ENCODE peak calls at places on chromosomes 4 and X, in ten cellular contexts. Z is GM13976, L is choroid plexus epithelial cell, B is suprapubic skin, S is foreskin fibroblast, H is AG04450, T is B cell, E is H9, W is adrenal gland, K is IMR-90. D is an unnamed sample.
A peak's percentile ranks its signal among the peaks of the same experiment; 100 is the strongest.

GRCh38 chr4:7206856-7207567 is 14.7 kb downstream of the SORCS2 start:
- DNase-seq in E (peak; percentile 60), K (peak; percentile 90), B (peak; percentile 78), Z (no peak), W (peak; percentile 83), T (no peak), H (peak; percentile 58), S (peak; percentile 85), L (peak; percentile 88), D (peak; percentile 36)

GRCh38 chr4:99447079-99447478 is 11.9 kb upstream of the ADH7 start:
- DNase-seq in S (no peak), L (peak; percentile 61), T (no peak), K (peak; percentile 43), H (peak; percentile 7), E (no peak), W (no peak), B (no peak), Z (no peak), D (no peak)

GRCh38 chr4:184345573-184345922 is 127.9 kb upstream of the ENPP6 start:
- DNase-seq in E (no peak), T (no peak), S (no peak), H (no peak), W (peak; percentile 91), L (no peak), B (no peak), K (peak; percentile 22), Z (no peak), D (peak; percentile 32)

GRCh38 chrX:153766098-153766817 is 2.2 kb downstream of the PLXNB3 start:
- DNase-seq in W (peak; percentile 71), Z (peak; percentile 37), T (peak; percentile 50), L (peak; percentile 66), H (peak; percentile 33), K (peak; percentile 71), S (peak; percentile 67), E (peak; percentile 36), B (peak; percentile 57), D (no peak)

GRCh38 chr4:2135083-2135482 is 76.0 kb downstream of the NAT8L start:
- DNase-seq in W (no peak), L (peak; percentile 87), Z (no peak), S (peak; percentile 23), K (peak; percentile 49), E (no peak), T (no peak), H (peak; percentile 0), B (no peak), D (no peak)

GRCh38 chr4:128820631-128821119 is 11.2 kb downstream of the JADE1 start:
- DNase-seq in T (no peak), S (no peak), E (no peak), Z (no peak), L (no peak), H (no peak), B (no peak), W (no peak), K (no peak), D (no peak)

GRCh38 chr4:173121044-173121685 is 47.4 kb upstream of the GALNT7 start:
- DNase-seq in K (peak; percentile 25), Z (no peak), E (peak; percentile 57), T (no peak), B (no peak), W (no peak), S (no peak), L (peak; percentile 67), H (no peak), D (peak; percentile 65)

GRCh38 chrX:19592952-19593351 is 77.6 kb upstream of the MAP3K15 start:
- DNase-seq in K (no peak), E (no peak), S (no peak), Z (no peak), W (no peak), H (no peak), L (no peak), B (no peak), T (no peak), D (no peak)

GRCh38 chr4:173218411-173219125 is 50.0 kb downstream of the GALNT7 start:
- DNase-seq in K (peak; percentile 73), B (no peak), S (peak; percentile 26), W (no peak), L (peak; percentile 95), H (peak; percentile 16), E (no peak), Z (no peak), T (no peak), D (no peak)

GRCh38 chrX:104319346-104319745 is 64.6 kb upstream of the ESX1 start:
- DNase-seq in T (no peak), E (no peak), Z (no peak), H (no peak), K (no peak), L (no peak), B (no peak), S (no peak), W (no peak), D (no peak)

GRCh38 chr4:14233126-14233525 is 605.6 kb upstream of the BOD1L1 start:
- DNase-seq in L (peak; percentile 74), B (no peak), Z (no peak), H (no peak), E (no peak), K (no peak), T (no peak), W (no peak), S (no peak), D (no peak)
- TF ChIP-seq CTCF in L (no peak), B (no peak), Z (no peak), H (no peak), E (no peak), K (no peak), T (no peak), W (no peak), S (no peak), D (no peak)

GRCh38 chr4:114417214-114417613 is 181.4 kb upstream of the UGT8 start:
- DNase-seq in W (no peak), H (no peak), B (no peak), S (no peak), Z (no peak), L (peak; percentile 1), K (no peak), E (no peak), T (no peak), D (no peak)
- TF ChIP-seq CTCF in W (no peak), H (no peak), B (no peak), S (no peak), Z (no peak), L (no peak), K (no peak), E (peak; percentile 70), T (no peak), D (no peak)

GRCh38 chrX:102711872-102712215 is 404 bp upstream of the GPRASP2 start:
- DNase-seq in W (no peak), L (no peak), K (no peak), Z (no peak), T (no peak), H (no peak), E (no peak), B (no peak), S (no peak), D (no peak)

GRCh38 chrX:102712967-102713677 is 874 bp downstream of the GPRASP2 start:
- DNase-seq in H (no peak), B (peak; percentile 60), L (peak; percentile 67), E (peak; percentile 36), S (peak; percentile 21), T (peak; percentile 35), W (peak; percentile 79), Z (peak; percentile 26), K (peak; percentile 41), D (peak; percentile 61)

GRCh38 chrX:102715967-102716366 is 3.7 kb downstream of the GPRASP2 start:
- DNase-seq in T (no peak), W (no peak), L (no peak), Z (no peak), S (no peak), K (no peak), B (no peak), H (no peak), E (no peak), D (no peak)

GRCh38 chrX:102712216-102712966 is at the start of gene GPRASP2:
- DNase-seq in H (no peak), T (no peak), W (peak; percentile 54), Z (peak; percentile 25), B (peak; percentile 69), S (peak; percentile 22), K (no peak), E (peak; percentile 58), L (no peak), D (peak; percentile 38)

GRCh38 chrX:102714994-102715393 is 2.7 kb downstream of the GPRASP2 start:
- DNase-seq in S (no peak), W (peak; percentile 23), L (no peak), Z (no peak), E (peak; percentile 41), H (no peak), K (no peak), T (no peak), B (no peak), D (no peak)
- TF ChIP-seq CTCF in S (no peak), W (no peak), L (no peak), Z (no peak), E (peak; percentile 23), H (no peak), K (no peak), T (no peak), B (no peak), D (no peak)

GRCh38 chr4:112514449-112515277 is 1.3 kb downstream of the NEUROG2 start:
- DNase-seq in E (peak; percentile 59), H (no peak), W (no peak), T (peak; percentile 39), B (no peak), L (no peak), Z (peak; percentile 56), K (no peak), S (no peak), D (no peak)
- TF ChIP-seq CTCF in E (peak; percentile 46), H (no peak), W (no peak), T (no peak), B (no peak), L (no peak), Z (no peak), K (no peak), S (no peak), D (no peak)

GRCh38 chrX:115957862-115958490 is 212.6 kb upstream of the AGTR2 start:
- DNase-seq in B (no peak), L (no peak), E (peak; percentile 67), K (no peak), H (no peak), S (no peak), T (no peak), Z (peak; percentile 8), W (no peak), D (no peak)

GRCh38 chrX:115949900-115950822 is 220.4 kb upstream of the AGTR2 start:
- DNase-seq in T (no peak), W (peak; percentile 54), S (no peak), E (peak; percentile 69), K (no peak), L (no peak), H (no peak), Z (peak; percentile 26), B (no peak), D (no peak)

GRCh38 chrX:115948018-115948923 is 222.3 kb upstream of the AGTR2 start:
- DNase-seq in T (no peak), K (peak; percentile 8), Z (peak; percentile 25), E (no peak), S (no peak), L (no peak), H (no peak), B (no peak), W (no peak), D (peak; percentile 46)

GRCh38 chrX:115952417-115953092 is 218.0 kb upstream of the AGTR2 start:
- DNase-seq in B (no peak), L (no peak), Z (peak; percentile 2), K (no peak), T (no peak), H (no peak), S (no peak), E (peak; percentile 42), W (no peak), D (no peak)
- TF ChIP-seq CTCF in B (no peak), L (no peak), Z (no peak), K (no peak), T (no peak), H (no peak), S (no peak), E (peak; percentile 50), W (no peak), D (no peak)

D was measured in colonic mucosa.